ENCODE peak calls at places on chromosome 10, in five cellular contexts. S, D, Z, F and E are unnamed samples.
A peak's percentile ranks its signal among the peaks of the same experiment; 100 is the strongest.

GRCh38 chr10:26714816-26715487 is 17.5 kb downstream of the PDSS1 start:
- DNase-seq in F (no peak), S (no peak), D (no peak), Z (no peak), E (no peak)

GRCh38 chr10:50381637-50382036 is 130.3 kb upstream of the ASAH2 start:
- DNase-seq in D (peak; percentile 24), F (no peak), Z (no peak), S (no peak), E (no peak)

GRCh38 chr10:79007037-79007842 is 61.5 kb upstream of the ZMIZ1 start:
- DNase-seq in F (peak; percentile 54), Z (no peak), S (no peak), D (peak; percentile 87), E (no peak)

GRCh38 chr10:13815766-13816165 is 229.0 kb downstream of the PRPF18 start:
- DNase-seq in F (no peak), Z (no peak), D (no peak), S (no peak), E (no peak)

GRCh38 chr10:87862644-87863101 is 660 bp downstream of the KLLN start:
- DNase-seq in S (no peak), D (no peak), Z (no peak), F (no peak), E (no peak)

GRCh38 chr10:79403441-79404230 is 41.8 kb downstream of the ZCCHC24 start:
- DNase-seq in D (no peak), F (peak; percentile 44), S (peak; percentile 66), Z (no peak), E (no peak)

GRCh38 chr10:90865400-90865799 is 6.4 kb upstream of the RPP30 start:
- DNase-seq in S (no peak), Z (no peak), F (no peak), D (no peak), E (no peak)

GRCh38 chr10:35460852-35461460 is 124.6 kb downstream of the CCNY start:
- DNase-seq in S (no peak), F (no peak), D (no peak), Z (no peak), E (no peak)

GRCh38 chr10:122012731-122013130 is 23.8 kb downstream of the TACC2 start:
- DNase-seq in D (no peak), F (no peak), Z (no peak), S (no peak), E (no peak)

GRCh38 chr10:74877899-74878298 is 51.5 kb downstream of the KAT6B start:
- DNase-seq in D (no peak), F (no peak), S (no peak), Z (no peak), E (no peak)

GRCh38 chr10:133394801-133395221 is 854 bp downstream of the MTG1 start:
- DNase-seq in S (no peak), D (no peak), Z (no peak), F (no peak), E (no peak)

GRCh38 chr10:122258136-122259074 is 12.7 kb upstream of the BTBD16 start:
- DNase-seq in D (no peak), F (no peak), S (no peak), Z (no peak), E (no peak)

GRCh38 chr10:121498071-121498470 is 100.2 kb downstream of the FGFR2 start:
- DNase-seq in S (no peak), Z (no peak), D (no peak), F (no peak), E (no peak)

GRCh38 chr10:73647211-73647874 is 6.1 kb upstream of the MYOZ1 start:
- DNase-seq in F (peak; percentile 67), D (peak; percentile 38), Z (no peak), S (peak; percentile 64), E (peak; percentile 47)

GRCh38 chr10:132493246-132493755 is 44.3 kb upstream of the INPP5A start:
- DNase-seq in S (no peak), Z (no peak), F (peak; percentile 23), D (no peak), E (no peak)

GRCh38 chr10:131117011-131117410 is 194.5 kb downstream of the TCERG1L start:
- DNase-seq in D (no peak), S (no peak), F (no peak), Z (no peak), E (no peak)

GRCh38 chr10:95552680-95553342 is 8.4 kb downstream of the SORBS1 start:
- DNase-seq in Z (no peak), S (no peak), D (no peak), F (no peak), E (no peak)

GRCh38 chr10:106992064-106992463 is 172.4 kb downstream of the SORCS1 start:
- DNase-seq in Z (no peak), D (no peak), F (no peak), S (no peak), E (no peak)

GRCh38 chr10:33332183-33333031 is 2.1 kb downstream of the NRP1 start:
- DNase-seq in Z (no peak), F (no peak), S (no peak), D (no peak), E (no peak)

GRCh38 chr10:14016011-14016536 is 314.6 kb downstream of the FRMD4A start:
- DNase-seq in S (peak; percentile 64), F (no peak), Z (peak; percentile 16), D (peak; percentile 73), E (peak; percentile 39)

GRCh38 chr10:91162050-91162494 is 58.4 kb upstream of the PCGF5 start:
- DNase-seq in S (no peak), F (no peak), Z (no peak), D (no peak), E (no peak)

GRCh38 chr10:84552478-84552877 is 224.1 kb downstream of the CCSER2 start:
- DNase-seq in Z (no peak), D (no peak), F (no peak), S (no peak), E (no peak)

GRCh38 chr10:84549368-84549767 is 221.0 kb downstream of the CCSER2 start:
- DNase-seq in D (no peak), F (no peak), Z (no peak), S (no peak), E (no peak)

GRCh38 chr10:84548869-84549268 is 220.5 kb downstream of the CCSER2 start:
- DNase-seq in Z (no peak), D (no peak), F (no peak), S (no peak), E (no peak)

GRCh38 chr10:84550756-84551436 is 222.5 kb downstream of the CCSER2 start:
- DNase-seq in F (no peak), S (no peak), D (no peak), Z (no peak), E (no peak)

DNA sequence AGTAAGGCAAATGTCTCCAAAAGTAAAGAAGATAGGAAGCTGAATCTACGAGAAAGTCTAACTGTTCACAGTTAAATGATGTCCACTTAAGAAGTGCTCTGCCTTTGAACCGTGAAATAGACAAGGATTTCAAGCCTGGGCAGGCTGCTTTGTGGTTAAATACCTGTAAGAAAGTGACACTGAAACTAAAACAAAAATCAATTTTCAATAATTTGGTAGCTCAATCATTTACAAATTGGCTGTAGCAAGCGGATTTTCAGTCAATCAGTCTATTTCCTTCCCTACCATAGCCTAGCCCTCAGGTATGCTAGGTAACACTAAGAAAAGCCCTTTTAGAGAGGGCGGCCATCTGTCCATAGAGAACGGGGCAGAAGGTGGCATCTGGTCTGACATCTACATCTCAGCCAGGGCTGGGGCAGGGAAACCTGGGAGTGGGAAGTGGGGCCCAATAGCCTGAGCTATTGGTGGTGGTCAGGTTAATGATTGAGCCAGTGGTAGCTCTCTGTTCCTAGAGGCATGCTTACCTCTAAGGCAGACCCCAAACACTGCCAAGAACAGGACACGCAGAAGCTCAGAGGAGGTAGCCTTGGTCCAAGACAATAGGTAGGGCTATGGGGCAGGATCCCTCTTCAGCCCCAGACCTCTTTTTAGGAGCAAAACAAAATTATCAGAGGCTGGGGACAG is 223.2 kb downstream of the CCSER2 start:
- DNase-seq in D (no peak), F (no peak), S (no peak), Z (no peak), E (no peak)
- H3K36me3 ChIP-seq in D (no peaks in the 10 kb centered on the region), F (no peaks in the 10 kb centered on the region), S (no peaks in the 10 kb centered on the region), Z (no peaks in the 10 kb centered on the region), E (no peaks in the 10 kb centered on the region)

GRCh38 chr10:4250497-4250887 is 465.5 kb upstream of the KLF6 start:
- DNase-seq in S (no peak), Z (no peak), D (no peak), F (no peak), E (no peak)

GRCh38 chr10:4243651-4244050 is 458.6 kb upstream of the KLF6 start:
- DNase-seq in D (peak; percentile 43), Z (no peak), S (no peak), F (no peak), E (no peak)

GRCh38 chr10:4246881-4247358 is 461.9 kb upstream of the KLF6 start:
- DNase-seq in D (no peak), F (no peak), S (no peak), Z (no peak), E (no peak)

GRCh38 chr10:4249841-4250496 is 465.0 kb upstream of the KLF6 start:
- DNase-seq in F (no peak), D (no peak), Z (no peak), S (no peak), E (no peak)

DNA sequence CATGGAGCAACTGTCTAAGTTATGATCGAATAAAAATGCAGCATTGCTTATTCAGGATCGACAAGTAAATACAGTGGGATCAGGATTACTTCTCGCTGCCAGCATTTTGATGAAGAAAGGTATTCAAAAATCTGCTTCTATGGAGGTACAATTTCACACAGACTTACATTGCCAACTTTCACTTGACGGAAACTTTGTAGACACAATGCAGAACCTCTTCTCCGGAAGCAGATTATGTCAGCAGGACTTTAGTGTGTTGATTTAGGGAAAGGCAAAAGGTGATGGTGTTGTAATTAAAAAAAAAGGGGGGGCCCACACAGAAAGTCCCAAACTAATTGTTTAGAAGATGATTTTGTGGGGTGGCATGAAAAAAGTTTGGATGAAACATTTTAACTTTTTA is 462.4 kb upstream of the KLF6 start:
- DNase-seq in D (no peak), F (no peak), S (no peak), Z (no peak), E (no peak)
- H3K27ac ChIP-seq in D (peak overlapping the region; percentile 73), F (peak overlapping the region; percentile 55), S (peak overlapping the region; percentile 33), Z (peak overlapping the region; percentile 94), E (peak overlapping the region; percentile 62)

GRCh38 chr10:114643158-114643557 is 14.9 kb downstream of the ABLIM1 start:
- DNase-seq in F (no peak), D (no peak), Z (no peak), S (no peak), E (no peak)

GRCh38 chr10:114646426-114646825 is 11.6 kb downstream of the ABLIM1 start:
- DNase-seq in D (no peak), S (no peak), F (no peak), Z (no peak), E (no peak)

GRCh38 chr10:114645729-114646128 is 12.3 kb downstream of the ABLIM1 start:
- DNase-seq in S (no peak), F (no peak), Z (no peak), D (no peak), E (no peak)

GRCh38 chr10:114638874-114639625 is 19.0 kb downstream of the ABLIM1 start:
- DNase-seq in D (no peak), Z (no peak), S (no peak), F (no peak), E (no peak)

GRCh38 chr10:114642729-114643128 is 15.3 kb downstream of the ABLIM1 start:
- DNase-seq in S (no peak), F (no peak), Z (no peak), D (no peak), E (no peak)
- H3K4me3 ChIP-seq in S (no peak overlapping the region), F (no peak overlapping the region), Z (no peak overlapping the region), D (no peak overlapping the region), E (no peak overlapping the region)

DNA sequence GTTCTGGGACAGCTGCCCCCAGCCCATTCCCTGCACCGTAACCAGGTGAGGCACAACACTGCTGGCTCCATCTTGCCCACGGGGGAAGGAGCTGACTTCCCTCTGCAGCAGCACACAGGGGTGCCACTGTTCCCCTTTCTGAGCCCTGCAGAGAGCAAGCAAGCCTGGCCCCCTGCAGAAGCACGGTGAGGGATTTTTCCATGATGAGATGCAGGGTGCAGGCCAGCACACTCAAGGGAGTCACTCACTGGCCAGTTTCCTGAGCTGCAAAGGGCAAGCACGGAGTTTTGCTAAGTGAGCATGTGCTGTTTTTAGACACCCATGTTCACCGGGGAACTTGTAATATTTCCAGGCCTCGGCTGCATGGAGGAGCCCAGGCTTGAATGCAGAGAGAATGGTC is 176.6 kb downstream of the PIP4K2A start:
- DNase-seq in S (peak; percentile 43), Z (no peak), D (no peak), F (no peak), E (no peak)
- H3K36me3 ChIP-seq in S (peaks cover 37% of the 10 kb centered on the region), Z (peaks cover 48% of the 10 kb centered on the region), D (no peaks in the 10 kb centered on the region), F (no peaks in the 10 kb centered on the region), E (peaks cover 28% of the 10 kb centered on the region)